ENCODE peak calls at places on chromosomes 2 and 18, in six cellular contexts. One of them, this sample, is unnamed.

GRCh38 chr2:100895402-100895801 is 75.5 kb downstream of the NPAS2 start:
- DNase-seq in neuronal stem cell: no peak
- DNase-seq in IMR-90: no peak
- DNase-seq in H9: no peak
- DNase-seq in H1: no peak
- DNase-seq in mesenchymal stem cell: no peak
- DNase-seq in this sample: no peak

GRCh38 chr2:215447056-215447455 is 11.2 kb upstream of the FN1 start:
- DNase-seq in neuronal stem cell: no peak
- DNase-seq in IMR-90: peak
- DNase-seq in H9: no peak
- DNase-seq in H1: no peak
- DNase-seq in mesenchymal stem cell: no peak
- DNase-seq in this sample: peak

GRCh38 chr2:108968619-108969018 is 20.4 kb downstream of the EDAR start:
- DNase-seq in neuronal stem cell: no peak
- DNase-seq in IMR-90: no peak
- DNase-seq in H9: no peak
- DNase-seq in H1: no peak
- DNase-seq in mesenchymal stem cell: no peak
- DNase-seq in this sample: no peak

GRCh38 chr2:72793798-72794447 is 31.9 kb downstream of the EXOC6B start:
- DNase-seq in neuronal stem cell: no peak
- DNase-seq in IMR-90: peak
- DNase-seq in H9: no peak
- DNase-seq in H1: no peak
- DNase-seq in mesenchymal stem cell: peak
- DNase-seq in this sample: no peak

GRCh38 chr2:34365937-34366336 is 766.8 kb upstream of the FAM98A start:
- DNase-seq in neuronal stem cell: peak
- DNase-seq in IMR-90: no peak
- DNase-seq in H9: peak
- DNase-seq in H1: peak
- DNase-seq in mesenchymal stem cell: no peak
- DNase-seq in this sample: no peak

GRCh38 chr18:25786778-25787177 is 303.6 kb downstream of the SS18 start:
- DNase-seq in neuronal stem cell: no peak
- DNase-seq in IMR-90: peak
- DNase-seq in H9: no peak
- DNase-seq in H1: no peak
- DNase-seq in mesenchymal stem cell: peak
- DNase-seq in this sample: peak

GRCh38 chr2:203804070-203804469 is 63.5 kb upstream of the CTLA4 start:
- DNase-seq in neuronal stem cell: no peak
- DNase-seq in IMR-90: peak
- DNase-seq in H9: no peak
- DNase-seq in H1: no peak
- DNase-seq in mesenchymal stem cell: peak
- DNase-seq in this sample: peak

GRCh38 chr2:168231609-168232241 is 15.7 kb downstream of the STK39 start:
- DNase-seq in neuronal stem cell: no peak
- DNase-seq in IMR-90: no peak
- DNase-seq in H9: no peak
- DNase-seq in H1: no peak
- DNase-seq in mesenchymal stem cell: no peak
- DNase-seq in this sample: no peak

GRCh38 chr2:138827426-138828054 is 47.4 kb upstream of the NXPH2 start:
- DNase-seq in neuronal stem cell: peak
- DNase-seq in IMR-90: peak
- DNase-seq in H9: peak
- DNase-seq in H1: no peak
- DNase-seq in mesenchymal stem cell: peak
- DNase-seq in this sample: peak

GRCh38 chr18:44764863-44765262 is 84.2 kb downstream of the SETBP1 start:
- DNase-seq in neuronal stem cell: no peak
- DNase-seq in IMR-90: no peak
- DNase-seq in H9: no peak
- DNase-seq in H1: no peak
- DNase-seq in mesenchymal stem cell: no peak
- DNase-seq in this sample: no peak

GRCh38 chr2:127415593-127416485 is 2.4 kb upstream of the PROC start:
- DNase-seq in neuronal stem cell: peak
- DNase-seq in IMR-90: no peak
- DNase-seq in H9: peak
- DNase-seq in H1: no peak
- DNase-seq in mesenchymal stem cell: peak
- DNase-seq in this sample: peak

GRCh38 chr2:98020516-98020915 is 24.8 kb upstream of the TMEM131 start:
- DNase-seq in neuronal stem cell: no peak
- DNase-seq in IMR-90: no peak
- DNase-seq in H9: no peak
- DNase-seq in H1: no peak
- DNase-seq in mesenchymal stem cell: no peak
- DNase-seq in this sample: no peak

GRCh38 chr2:10072656-10073480 is 7.3 kb downstream of the CYS1 start:
- DNase-seq in neuronal stem cell: peak
- DNase-seq in IMR-90: peak
- DNase-seq in H9: peak
- DNase-seq in H1: peak
- DNase-seq in mesenchymal stem cell: peak
- DNase-seq in this sample: peak

GRCh38 chr2:113720167-113720566 is 36.3 kb downstream of the SLC35F5 start:
- DNase-seq in neuronal stem cell: no peak
- DNase-seq in IMR-90: peak
- DNase-seq in H9: no peak
- DNase-seq in H1: no peak
- DNase-seq in mesenchymal stem cell: peak
- DNase-seq in this sample: peak
- H4K91ac ChIP-seq in neuronal stem cell: no peak
- H4K91ac ChIP-seq in IMR-90: no peak
- H4K91ac ChIP-seq in H9: no peak
- H4K91ac ChIP-seq in H1: no peak
- H4K91ac ChIP-seq in mesenchymal stem cell: no peak
- H4K91ac ChIP-seq in this sample: no peak

DNA sequence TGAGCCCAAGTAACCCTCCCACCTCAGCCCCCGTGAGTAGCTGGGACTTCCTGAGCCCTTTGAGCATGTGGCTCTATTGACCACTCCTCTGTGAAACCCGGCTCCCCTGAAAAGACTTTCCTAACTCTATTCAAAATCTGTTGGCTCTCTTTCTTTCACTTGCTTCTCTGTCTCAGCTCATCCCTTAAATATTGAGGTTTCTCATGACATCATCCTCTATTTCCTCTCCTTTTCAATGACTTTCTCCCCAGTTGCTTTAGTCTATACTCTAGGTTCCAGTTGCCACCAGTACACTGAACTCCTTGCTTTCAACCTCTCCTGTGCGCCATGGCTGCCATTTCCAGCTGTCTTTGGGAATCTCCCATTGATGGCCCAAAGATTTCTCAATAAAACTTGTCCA is 79.8 kb upstream of the STK17B start:
- DNase-seq in neuronal stem cell: no peak
- DNase-seq in IMR-90: no peak
- DNase-seq in H9: no peak
- DNase-seq in H1: no peak
- DNase-seq in mesenchymal stem cell: no peak
- DNase-seq in this sample: no peak
- H3K9ac ChIP-seq in neuronal stem cell: no peak
- H3K9ac ChIP-seq in IMR-90: no peak
- H3K9ac ChIP-seq in H9: no peak
- H3K9ac ChIP-seq in H1: no peak
- H3K9ac ChIP-seq in mesenchymal stem cell: no peak
- H3K9ac ChIP-seq in this sample: no peak

GRCh38 chr18:39841133-39842041 is 2113.6 kb upstream of the PIK3C3 start:
- DNase-seq in neuronal stem cell: peak
- DNase-seq in IMR-90: peak
- DNase-seq in H9: peak
- DNase-seq in H1: peak
- DNase-seq in mesenchymal stem cell: peak
- DNase-seq in this sample: peak
- H3K23ac ChIP-seq in neuronal stem cell: no peak
- H3K23ac ChIP-seq in IMR-90: peak
- H3K23ac ChIP-seq in H9: no peak
- H3K23ac ChIP-seq in H1: no peak
- H3K23ac ChIP-seq in mesenchymal stem cell: peak
- H3K23ac ChIP-seq in this sample: no peak

GRCh38 chr18:79517322-79517721 is 121.6 kb downstream of the NFATC1 start:
- DNase-seq in neuronal stem cell: no peak
- DNase-seq in IMR-90: no peak
- DNase-seq in H9: peak
- DNase-seq in H1: no peak
- DNase-seq in mesenchymal stem cell: no peak
- DNase-seq in this sample: no peak

GRCh38 chr18:79516441-79516931 is 120.8 kb downstream of the NFATC1 start:
- DNase-seq in neuronal stem cell: no peak
- DNase-seq in IMR-90: no peak
- DNase-seq in H9: peak
- DNase-seq in H1: no peak
- DNase-seq in mesenchymal stem cell: no peak
- DNase-seq in this sample: no peak

GRCh38 chr18:79518683-79519128 is 123.0 kb downstream of the NFATC1 start:
- DNase-seq in neuronal stem cell: no peak
- DNase-seq in IMR-90: no peak
- DNase-seq in H9: peak
- DNase-seq in H1: no peak
- DNase-seq in mesenchymal stem cell: no peak
- DNase-seq in this sample: no peak

GRCh38 chr18:79519751-79520472 is 124.2 kb downstream of the NFATC1 start:
- DNase-seq in neuronal stem cell: no peak
- DNase-seq in IMR-90: peak
- DNase-seq in H9: peak
- DNase-seq in H1: no peak
- DNase-seq in mesenchymal stem cell: no peak
- DNase-seq in this sample: no peak

GRCh38 chr18:79518028-79518682 is 122.4 kb downstream of the NFATC1 start:
- DNase-seq in neuronal stem cell: no peak
- DNase-seq in IMR-90: no peak
- DNase-seq in H9: peak
- DNase-seq in H1: no peak
- DNase-seq in mesenchymal stem cell: no peak
- DNase-seq in this sample: no peak
- H4K91ac ChIP-seq in neuronal stem cell: no peak
- H4K91ac ChIP-seq in IMR-90: no peak
- H4K91ac ChIP-seq in H9: no peak
- H4K91ac ChIP-seq in H1: no peak
- H4K91ac ChIP-seq in mesenchymal stem cell: no peak
- H4K91ac ChIP-seq in this sample: no peak

GRCh38 chr2:67719351-67719750 is 322.2 kb downstream of the ETAA1 start:
- DNase-seq in neuronal stem cell: no peak
- DNase-seq in IMR-90: no peak
- DNase-seq in H9: no peak
- DNase-seq in H1: no peak
- DNase-seq in mesenchymal stem cell: no peak
- DNase-seq in this sample: peak
- H3K9ac ChIP-seq in neuronal stem cell: no peak
- H3K9ac ChIP-seq in IMR-90: no peak
- H3K9ac ChIP-seq in H9: no peak
- H3K9ac ChIP-seq in H1: no peak
- H3K9ac ChIP-seq in mesenchymal stem cell: no peak
- H3K9ac ChIP-seq in this sample: no peak